ENCODE peak calls at places on chromosomes 5 and 9, in six cellular contexts. H, Y, R, S, A and J are unnamed samples.

GRCh38 chr5:54644226-54644625 is 126.7 kb downstream of the SNX18 start:
- DNase-seq in R (peak), S (no peak), A (no peak), H (no peak), Y (no peak), J (no peak)

GRCh38 chr9:7374966-7375650 is 424.5 kb downstream of the DMAC1 start:
- DNase-seq in R (peak), A (no peak), Y (no peak), H (no peak), S (no peak), J (no peak)

GRCh38 chr9:137253717-137254623 is 1.2 kb upstream of the NELFB start:
- DNase-seq in S (no peak), A (no peak), Y (no peak), H (no peak), R (no peak), J (no peak)

GRCh38 chr9:136231478-136232297 is 13.9 kb downstream of the QSOX2 start:
- DNase-seq in A (no peak), Y (no peak), S (peak), H (no peak), R (no peak), J (no peak)

GRCh38 chr5:56160723-56161445 is 72.2 kb downstream of the ANKRD55 start:
- DNase-seq in Y (no peak), H (no peak), R (no peak), S (no peak), A (no peak), J (no peak)

GRCh38 chr9:123957731-123958130 is 27.8 kb upstream of the DENND1A start:
- DNase-seq in R (no peak), H (no peak), A (no peak), Y (no peak), S (no peak), J (no peak)

GRCh38 chr9:38063363-38063707 is 5.7 kb downstream of the SHB start:
- DNase-seq in H (no peak), Y (no peak), R (no peak), A (no peak), S (no peak), J (no peak)

GRCh38 chr9:124551472-124552339 is 44.5 kb upstream of the NR5A1 start:
- DNase-seq in R (peak), S (no peak), H (no peak), Y (no peak), A (peak), J (peak)

GRCh38 chr5:124315746-124316415 is 430.6 kb downstream of the ZNF608 start:
- DNase-seq in S (no peak), H (no peak), A (no peak), R (peak), Y (no peak), J (no peak)

GRCh38 chr5:79050513-79050912 is 19.0 kb downstream of the DMGDH start:
- DNase-seq in R (no peak), Y (no peak), A (no peak), H (no peak), S (no peak), J (no peak)

GRCh38 chr5:72622152-72622760 is 115.0 kb upstream of the ZNF366 start:
- DNase-seq in R (no peak), Y (no peak), A (no peak), S (no peak), H (no peak), J (no peak)
- H3K27ac ChIP-seq in R (no peak), Y (no peak), A (no peak), S (no peak), H (peak), J (no peak)

GRCh38 chr9:87201316-87201715 is 254.0 kb upstream of the GAS1 start:
- DNase-seq in A (no peak), R (no peak), H (no peak), Y (no peak), S (no peak), J (no peak)

GRCh38 chr9:87197349-87198130 is 250.2 kb upstream of the GAS1 start:
- DNase-seq in R (no peak), S (no peak), A (no peak), Y (no peak), H (no peak), J (no peak)

GRCh38 chr9:87195306-87195705 is 248.0 kb upstream of the GAS1 start:
- DNase-seq in Y (no peak), S (no peak), H (no peak), R (no peak), A (no peak), J (no peak)

GRCh38 chr9:87199819-87200218 is 252.5 kb upstream of the GAS1 start:
- DNase-seq in S (no peak), H (no peak), Y (no peak), R (no peak), A (no peak), J (no peak)

DNA sequence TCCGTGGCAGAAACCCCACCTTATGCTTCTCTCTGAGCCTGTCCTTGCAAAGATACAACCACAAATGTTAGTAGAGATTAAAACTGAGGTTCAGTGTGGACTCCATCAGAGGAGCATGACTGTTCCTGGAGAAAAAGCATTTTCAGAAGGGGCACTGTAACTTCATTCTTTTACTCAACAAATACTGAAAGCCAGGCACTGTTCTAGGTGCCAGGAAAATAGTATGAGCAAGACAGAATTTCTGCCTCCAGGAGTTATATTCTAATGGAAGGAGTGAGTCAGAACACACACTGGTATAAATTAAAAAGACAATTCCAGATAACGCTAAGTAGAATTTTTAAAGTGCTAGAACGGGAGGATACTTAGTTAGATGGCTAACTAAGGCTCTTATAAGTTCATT is 251.4 kb upstream of the GAS1 start:
- DNase-seq in H (no peak), A (no peak), S (no peak), Y (no peak), R (no peak), J (no peak)
- H3K27ac ChIP-seq in H (no peak), A (no peak), S (no peak), Y (no peak), R (no peak), J (no peak)

DNA sequence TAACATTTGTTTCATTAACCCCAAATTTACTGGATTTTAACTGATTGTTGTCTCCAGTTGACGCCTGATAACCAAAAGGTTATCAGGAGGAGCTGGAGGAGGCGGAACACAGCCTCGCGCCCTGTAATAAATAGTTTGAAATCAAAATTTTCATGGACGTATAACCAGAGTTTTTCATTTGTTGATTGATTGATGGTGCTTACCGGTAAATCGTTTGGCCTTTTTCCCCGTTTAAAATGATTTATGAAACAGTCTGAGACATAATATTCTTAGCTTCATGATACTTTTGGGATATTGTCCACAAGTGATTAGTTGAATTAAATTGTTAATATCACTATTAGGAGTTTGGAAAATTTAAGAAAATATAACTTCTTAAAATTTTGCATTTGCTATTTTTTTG is 1.7 kb downstream of the FOCAD start:
- DNase-seq in Y (no peak), A (no peak), H (no peak), S (no peak), R (no peak), J (no peak)
- H3K27ac ChIP-seq in Y (peak), A (peak), H (peak), S (no peak), R (peak), J (no peak)

GRCh38 chr5:168612123-168612522 is 33.0 kb upstream of the PANK3 start:
- DNase-seq in R (no peak), S (no peak), Y (no peak), A (no peak), H (no peak), J (no peak)

GRCh38 chr5:168611163-168611562 is 32.0 kb upstream of the PANK3 start:
- DNase-seq in A (no peak), R (no peak), H (no peak), Y (no peak), S (no peak), J (no peak)

GRCh38 chr5:168608821-168609220 is 29.7 kb upstream of the PANK3 start:
- DNase-seq in Y (no peak), H (no peak), R (no peak), S (no peak), A (no peak), J (no peak)

GRCh38 chr5:168607946-168608345 is 28.8 kb upstream of the PANK3 start:
- DNase-seq in R (no peak), Y (no peak), H (no peak), S (no peak), A (no peak), J (no peak)

GRCh38 chr5:168609806-168610482 is 30.8 kb upstream of the PANK3 start:
- DNase-seq in Y (no peak), A (no peak), H (no peak), S (no peak), R (no peak), J (no peak)
- H3K27ac ChIP-seq in Y (no peak), A (no peak), H (no peak), S (no peak), R (no peak), J (no peak)

GRCh38 chr9:115207003-115207837 is 89.3 kb upstream of the TNC start:
- DNase-seq in Y (no peak), S (no peak), R (peak), A (no peak), H (no peak), J (no peak)
- H3K27ac ChIP-seq in Y (no peak), S (no peak), R (peak), A (no peak), H (no peak), J (no peak)

GRCh38 chr5:159182691-159183090 is 26.7 kb downstream of the RNF145 start:
- DNase-seq in Y (no peak), S (no peak), A (no peak), H (no peak), R (no peak), J (no peak)

GRCh38 chr5:159183247-159183646 is 26.1 kb downstream of the RNF145 start:
- DNase-seq in Y (no peak), R (no peak), A (no peak), H (no peak), S (no peak), J (no peak)

GRCh38 chr5:159181152-159181551 is 28.2 kb downstream of the RNF145 start:
- DNase-seq in Y (no peak), S (no peak), H (no peak), R (no peak), A (no peak), J (no peak)

GRCh38 chr5:159178978-159179377 is 30.4 kb downstream of the RNF145 start:
- DNase-seq in Y (no peak), H (no peak), A (no peak), S (peak), R (peak), J (no peak)

GRCh38 chr5:159179556-159180305 is 29.6 kb downstream of the RNF145 start:
- DNase-seq in S (no peak), R (peak), A (no peak), Y (no peak), H (no peak), J (no peak)
- H3K27ac ChIP-seq in S (peak), R (peak), A (peak), Y (peak), H (peak), J (no peak)

GRCh38 chr5:8905021-8905420 is 640.9 kb downstream of the SEMA5A start:
- DNase-seq in R (peak), A (no peak), S (no peak), Y (no peak), H (no peak), J (no peak)

GRCh38 chr5:8907168-8907868 is 638.6 kb downstream of the SEMA5A start:
- DNase-seq in R (peak), H (no peak), A (no peak), S (no peak), Y (no peak), J (no peak)

GRCh38 chr5:8912106-8912505 is 633.8 kb downstream of the SEMA5A start:
- DNase-seq in H (no peak), A (no peak), R (peak), Y (no peak), S (no peak), J (no peak)

GRCh38 chr5:8908055-8908683 is 637.7 kb downstream of the SEMA5A start:
- DNase-seq in Y (no peak), A (no peak), H (no peak), R (peak), S (no peak), J (no peak)

GRCh38 chr5:8906303-8906967 is 639.4 kb downstream of the SEMA5A start:
- DNase-seq in A (no peak), Y (no peak), R (peak), H (no peak), S (no peak), J (no peak)
- H3K27ac ChIP-seq in A (no peak), Y (no peak), R (peak), H (no peak), S (no peak), J (no peak)

GRCh38 chr5:88884435-88884877 is 1.5 kb upstream of the MEF2C start:
- DNase-seq in H (no peak), R (no peak), S (no peak), A (no peak), Y (no peak), J (no peak)
- H3K27ac ChIP-seq in H (peak), R (peak), S (no peak), A (peak), Y (peak), J (peak)

GRCh38 chr9:127570533-127571111 is 41.5 kb upstream of the STXBP1 start:
- DNase-seq in Y (no peak), H (no peak), S (no peak), R (peak), A (no peak), J (no peak)
- H3K27ac ChIP-seq in Y (peak), H (no peak), S (peak), R (peak), A (peak), J (no peak)